ENCODE peak calls at places on chromosomes 5 and 9, in five cellular contexts. H is AG09309, V is right atrium auricular region, L is neural crest cell, E is fibroblast of mammary gland. R is an unnamed sample.

GRCh38 chr5:179209359-179210150 is 135.7 kb downstream of the ADAMTS2 start:
- DNase-seq in H (peak; percentile 42), V (no peak), L (no peak), E (peak; percentile 82), R (peak; percentile 75)

GRCh38 chr9:37187269-37187668 is 66.9 kb downstream of the ZCCHC7 start:
- DNase-seq in H (no peak), V (no peak), L (no peak), E (no peak), R (no peak)

GRCh38 chr5:172686539-172687390 is 45.7 kb downstream of the NEURL1B start:
- DNase-seq in H (no peak), V (no peak), L (no peak), E (no peak), R (no peak)

GRCh38 chr5:123690821-123691220 is 178.8 kb downstream of the CSNK1G3 start:
- DNase-seq in H (no peak), V (no peak), L (no peak), E (peak; percentile 89), R (no peak)

GRCh38 chr5:94968507-94969095 is 316.3 kb downstream of the MCTP1 start:
- DNase-seq in H (peak; percentile 42), V (no peak), L (peak; percentile 40), E (peak; percentile 71), R (peak; percentile 74)

GRCh38 chr9:129491486-129491855 is 129.4 kb downstream of the C9orf50 start:
- DNase-seq in H (no peak), V (peak; percentile 89), L (no peak), E (peak; percentile 50), R (no peak)

GRCh38 chr5:76715734-76716455 is at the start of gene F2R:
- DNase-seq in H (no peak), V (no peak), L (peak; percentile 59), E (peak; percentile 71), R (peak; percentile 18)

GRCh38 chr9:22031664-22032411 is 22.7 kb upstream of the CDKN2B start:
- DNase-seq in H (no peak), V (no peak), L (no peak), E (no peak), R (no peak)

GRCh38 chr5:39116347-39116899 is 42.2 kb upstream of the RICTOR start:
- DNase-seq in H (no peak), V (no peak), L (no peak), E (no peak), R (no peak)

GRCh38 chr5:139696894-139697658 is 48.9 kb downstream of the CXXC5 start:
- DNase-seq in H (peak; percentile 63), V (peak; percentile 80), L (no peak), E (peak; percentile 81), R (peak; percentile 71)

GRCh38 chr9:95876595-95876994 is 1.1 kb downstream of the ERCC6L2 start:
- DNase-seq in H (no peak), V (no peak), L (no peak), E (peak; percentile 17), R (no peak)

GRCh38 chr5:1017056-1017455 is 8.5 kb downstream of the NKD2 start:
- DNase-seq in H (no peak), V (no peak), L (no peak), E (no peak), R (no peak)

GRCh38 chr9:2157277-2158105 is 142.3 kb downstream of the SMARCA2 start:
- DNase-seq in H (no peak), V (no peak), L (no peak), E (peak; percentile 81), R (peak; percentile 78)
- TF ChIP-seq CTCF in H (no peak), V (no peak), L (no peak), E (no peak), R (no peak)

GRCh38 chr5:177228751-177229150 is 74.8 kb downstream of the RAB24 start:
- DNase-seq in H (no peak), V (no peak), L (no peak), E (no peak), R (no peak)
- TF ChIP-seq CTCF in H (no peak), V (no peak), L (peak; percentile 48), E (no peak), R (peak; percentile 31)

DNA sequence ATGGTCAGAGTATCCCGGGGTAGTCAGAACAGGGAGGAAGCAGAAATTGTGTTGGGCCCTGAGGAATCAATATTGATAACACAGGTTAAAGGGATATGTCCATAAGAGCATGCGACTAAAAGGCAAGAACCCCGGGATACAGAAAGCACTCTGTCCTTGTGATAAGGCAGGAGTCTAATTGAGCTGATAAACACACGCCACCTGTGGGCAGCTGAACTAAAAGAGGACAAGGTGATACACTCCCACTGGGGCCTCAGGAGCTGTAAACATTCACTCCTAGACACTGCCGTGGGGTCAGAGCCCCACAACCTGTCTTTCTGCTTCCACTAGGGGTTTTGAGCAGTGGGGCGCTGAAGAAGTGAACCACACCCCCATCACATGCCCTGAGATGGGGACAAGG is 144.7 kb upstream of the MPDZ start:
- DNase-seq in H (no peak), V (no peak), L (no peak), E (no peak), R (no peak)
- TF ChIP-seq CTCF in H (no peak), V (no peak), L (no peak), E (no peak), R (peak; percentile 21)

GRCh38 chr5:177041936-177042335 is 19.4 kb downstream of the ZNF346 start:
- DNase-seq in H (no peak), V (no peak), L (no peak), E (no peak), R (no peak)
- TF ChIP-seq CTCF in H (no peak), V (no peak), L (no peak), E (no peak), R (no peak)